ENCODE peak calls at places on chromosomes 16 and 17, in six cellular contexts. W is adrenal gland, X is astrocyte of the cerebellum, S is A549, G is IMR-90, V is OCI-LY7. F is an unnamed sample.

GRCh38 chr17:68777856-68778694 is 176.9 kb upstream of the FAM20A start:
- DNase-seq in X (no peak), W (no peak), S (no peak), V (no peak), G (no peak), F (no peak)

GRCh38 chr17:27989046-27989445 is 53.4 kb upstream of the NLK start:
- DNase-seq in V (no peak), W (no peak), X (no peak), S (no peak), G (no peak), F (no peak)

GRCh38 chr17:40415390-40415789 is 2.3 kb downstream of the TOP2A start:
- DNase-seq in G (peak; percentile 59), X (peak; percentile 19), S (peak; percentile 68), W (no peak), V (peak; percentile 63), F (no peak)

GRCh38 chr17:76997981-76998531 is 129.9 kb downstream of the MGAT5B start:
- DNase-seq in G (no peak), V (peak; percentile 95), S (no peak), W (no peak), X (no peak), F (no peak)

GRCh38 chr16:6019490-6019991 is 921.9 kb upstream of the EEF2KMT start:
- DNase-seq in X (no peak), G (no peak), S (no peak), W (no peak), V (no peak), F (no peak)

GRCh38 chr16:30068333-30068732 is 2.8 kb downstream of the ALDOA start:
- DNase-seq in S (no peak), W (no peak), X (no peak), V (no peak), G (no peak), F (no peak)

GRCh38 chr17:38465420-38466345 is 37.4 kb downstream of the ARHGAP23 start:
- DNase-seq in G (peak; percentile 71), W (peak; percentile 90), V (no peak), X (peak; percentile 37), S (no peak), F (no peak)

GRCh38 chr16:85309656-85310587 is 197.7 kb upstream of the CIBAR2 start:
- DNase-seq in V (peak; percentile 89), X (no peak), S (no peak), G (no peak), W (no peak), F (no peak)

GRCh38 chr16:21167360-21167759 is 8.9 kb downstream of the LDAF1 start:
- DNase-seq in S (peak; percentile 39), W (no peak), G (peak; percentile 98), X (peak; percentile 90), V (no peak), F (no peak)

GRCh38 chr17:61394630-61395408 is 4.8 kb upstream of the TBX2 start:
- DNase-seq in S (no peak), G (peak; percentile 22), X (no peak), V (no peak), W (no peak), F (no peak)

GRCh38 chr16:1283996-1284592 is 25.3 kb upstream of the UBE2I start:
- DNase-seq in G (no peak), W (no peak), X (no peak), V (no peak), S (no peak), F (no peak)

GRCh38 chr16:1283296-1283695 is 26.1 kb upstream of the UBE2I start:
- DNase-seq in S (no peak), G (no peak), V (no peak), X (no peak), W (no peak), F (no peak)

GRCh38 chr16:1286492-1287094 is 22.8 kb upstream of the UBE2I start:
- DNase-seq in W (no peak), V (no peak), X (no peak), S (no peak), G (no peak), F (no peak)

GRCh38 chr16:1287982-1288670 is 21.3 kb upstream of the UBE2I start:
- DNase-seq in S (no peak), G (peak; percentile 5), V (no peak), X (no peak), W (no peak), F (no peak)

DNA sequence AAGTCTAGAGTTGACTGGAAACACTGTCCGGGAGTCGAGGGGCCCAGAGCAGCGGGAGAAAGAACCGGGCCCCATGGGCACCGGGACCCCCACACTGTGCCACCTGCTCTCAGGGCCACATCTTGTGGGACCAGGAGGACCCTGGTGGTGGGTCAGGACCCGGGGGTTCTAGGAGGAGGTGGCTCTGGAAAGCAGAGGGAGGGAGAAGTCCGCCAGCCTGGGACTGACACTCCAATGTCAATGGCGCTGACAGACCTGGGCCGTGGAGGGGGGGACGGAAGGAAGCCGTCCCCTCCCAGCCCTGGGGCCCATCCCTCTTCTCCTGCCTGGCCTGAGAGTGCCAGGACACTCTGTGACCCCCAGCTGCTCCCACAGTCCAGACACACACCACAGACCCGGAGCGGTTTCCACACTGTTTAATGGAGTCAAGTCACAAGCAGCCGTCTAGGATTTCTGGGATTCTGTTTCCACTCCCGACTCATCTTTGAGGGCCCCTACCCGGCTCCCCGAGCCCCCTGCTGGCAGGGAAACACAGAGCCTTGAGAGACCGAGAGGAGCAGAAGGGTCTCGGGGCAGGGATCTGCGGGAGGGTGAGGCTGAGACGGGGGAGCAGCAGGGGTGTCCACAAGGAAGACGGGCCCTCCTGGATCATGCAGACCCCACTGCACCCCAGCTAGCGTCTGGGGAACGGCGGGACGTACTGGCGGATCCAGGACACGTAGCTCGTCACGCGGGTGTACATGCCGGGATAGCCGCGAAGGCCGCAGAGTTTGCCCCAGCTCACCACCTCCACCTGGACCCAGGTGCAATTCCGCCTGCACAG is 23.6 kb upstream of the UBE2I start:
- DNase-seq in V (no peak), W (no peak), G (no peak), X (no peak), S (no peak), F (no peak)
- TF ChIP-seq CTCF in V (no peak), W (no peak), G (no peak), X (no peak), S (no peak), F (no peak)

GRCh38 chr17:63293310-63293709 is 152.8 kb downstream of the CYB561 start:
- DNase-seq in W (no peak), V (no peak), S (no peak), G (peak; percentile 72), X (peak; percentile 28), F (no peak)
- TF ChIP-seq CTCF in W (no peak), V (no peak), S (no peak), G (no peak), X (no peak), F (no peak)

DNA sequence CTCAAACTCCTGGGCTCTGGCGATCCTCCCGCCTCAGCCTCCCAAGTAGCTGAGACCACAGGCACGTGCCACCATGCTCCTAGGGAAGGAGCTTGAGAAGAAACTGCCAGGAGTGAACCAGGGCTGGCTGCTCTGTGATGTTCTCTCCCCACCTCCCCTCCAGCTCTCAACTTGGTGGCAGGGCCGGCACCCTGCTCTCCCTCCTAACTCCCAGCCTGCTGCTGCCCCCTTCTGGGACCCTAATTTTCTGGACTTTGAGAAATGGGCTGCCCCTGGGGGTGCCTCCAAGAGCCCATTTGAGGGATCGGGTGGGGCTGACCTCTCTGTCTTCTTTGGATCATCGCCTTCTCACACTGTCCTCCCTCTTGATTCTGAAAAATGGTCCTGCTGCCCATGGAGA is 14.9 kb upstream of the STAT3 start:
- DNase-seq in W (no peak), G (no peak), S (no peak), X (no peak), V (peak; percentile 59), F (no peak)
- TF ChIP-seq CTCF in W (no peak), G (peak; percentile 26), S (peak; percentile 45), X (no peak), V (peak; percentile 77), F (peak; percentile 11)

DNA sequence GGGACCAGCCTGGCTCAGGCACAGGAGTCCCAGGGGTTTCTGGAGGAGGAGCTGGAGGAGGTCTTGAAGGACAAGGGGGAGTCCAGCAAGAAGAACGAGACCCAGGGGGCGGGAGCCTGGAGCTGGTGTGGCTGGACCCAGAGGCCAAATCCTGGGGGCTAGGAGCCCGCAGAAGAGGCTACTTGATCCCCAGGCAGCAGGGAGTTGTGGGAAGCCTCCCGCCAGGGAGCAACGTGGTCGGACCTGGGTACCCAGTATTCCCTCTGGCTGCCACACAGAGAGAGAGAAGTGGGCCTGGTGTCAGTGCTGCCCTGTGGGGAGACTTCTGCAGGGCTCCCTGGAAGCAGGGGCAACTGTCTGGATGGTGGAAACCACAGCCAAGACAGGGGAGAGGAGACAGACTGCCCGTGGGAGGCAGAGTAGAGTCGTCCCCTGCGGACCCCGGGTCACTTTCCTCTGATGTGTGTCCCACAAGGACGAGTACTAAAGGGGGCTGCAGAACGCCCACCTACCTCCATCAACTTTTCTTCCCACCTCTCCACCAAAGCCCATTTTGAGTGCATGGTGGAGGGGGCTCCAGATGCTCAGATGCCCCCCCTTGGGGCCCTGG is 160.4 kb downstream of the GSG1L start:
- DNase-seq in X (no peak), G (no peak), V (no peak), W (no peak), S (no peak), F (no peak)
- TF ChIP-seq CTCF in X (no peak), G (no peak), V (no peak), W (no peak), S (no peak), F (no peak)

GRCh38 chr16:23879735-23880373 is 44.1 kb downstream of the PRKCB start:
- DNase-seq in G (no peak), S (no peak), W (no peak), V (no peak), X (no peak), F (no peak)

GRCh38 chr16:23874613-23875294 is 39.0 kb downstream of the PRKCB start:
- DNase-seq in V (no peak), W (no peak), G (no peak), X (no peak), S (no peak), F (no peak)

GRCh38 chr16:23876256-23876896 is 40.6 kb downstream of the PRKCB start:
- DNase-seq in W (no peak), S (no peak), V (no peak), G (no peak), X (no peak), F (no peak)

GRCh38 chr16:23871924-23872323 is 36.1 kb downstream of the PRKCB start:
- DNase-seq in S (no peak), G (no peak), X (no peak), V (no peak), W (no peak), F (no peak)

GRCh38 chr16:23877107-23878070 is 41.6 kb downstream of the PRKCB start:
- DNase-seq in S (no peak), W (no peak), X (no peak), G (no peak), V (peak; percentile 39), F (no peak)
- TF ChIP-seq CTCF in S (no peak), W (no peak), X (no peak), G (no peak), V (peak; percentile 68), F (no peak)

DNA sequence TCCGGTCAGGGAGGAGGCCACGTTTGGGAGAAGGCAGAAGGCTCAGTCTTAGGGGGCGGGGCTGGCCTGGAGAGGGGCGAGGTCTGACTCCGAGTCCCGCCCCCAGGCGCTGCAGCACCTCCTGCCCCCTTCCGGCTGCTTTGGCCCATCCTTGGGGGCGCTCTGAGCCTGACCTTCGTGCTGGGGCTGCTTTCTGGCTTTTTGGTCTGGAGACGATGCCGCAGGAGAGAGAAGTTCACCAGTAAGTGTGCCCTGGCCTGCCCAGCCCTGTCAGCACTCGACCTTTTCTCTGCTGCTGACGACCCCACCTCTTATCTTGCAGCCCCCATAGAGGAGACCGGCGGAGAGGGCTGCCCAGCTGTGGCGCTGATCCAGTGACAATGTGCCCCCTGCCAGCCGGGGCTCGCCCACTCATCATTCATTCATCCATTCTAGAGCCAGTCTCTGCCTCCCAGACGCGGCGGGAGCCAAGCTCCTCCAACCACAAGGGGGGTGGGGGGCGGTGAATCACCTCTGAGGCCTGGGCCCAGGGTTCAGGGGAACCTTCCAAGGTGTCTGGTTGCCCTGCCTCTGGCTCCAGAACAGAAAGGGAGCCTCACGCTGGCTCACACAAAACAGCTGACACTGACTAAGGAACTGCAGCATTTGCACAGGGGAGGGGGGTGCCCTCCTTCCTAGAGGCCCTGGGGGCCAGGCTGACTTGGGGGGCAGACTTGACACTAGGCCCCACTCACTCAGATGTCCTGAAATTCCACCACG is 1.5 kb downstream of the TNFRSF12A start:
- DNase-seq in G (peak; percentile 94), S (peak; percentile 72), W (peak; percentile 90), V (peak; percentile 80), X (peak; percentile 91), F (no peak)
- TF ChIP-seq CTCF in G (peak; percentile 38), S (peak; percentile 31), W (no peak), V (peak; percentile 66), X (peak; percentile 38), F (peak; percentile 23)